ENCODE peak calls at places on chromosomes 6 and 20, in ten cellular contexts. N is stomach, M is heart right ventricle, W is Peyer's patch, X is A549, Z is lung, L is cardiac fibroblast, Y is uterus, E is tibial nerve, V is ovary. U is an unnamed sample.

GRCh38 chr20:17304785-17305184 is 77.9 kb downstream of the PCSK2 start:
- DNase-seq in E (no peak), Z (no peak), M (no peak), W (no peak), L (no peak), V (no peak), X (no peak), Y (no peak), N (no peak), U (no peak)

GRCh38 chr6:123402052-123402451 is 234.7 kb downstream of the TRDN start:
- DNase-seq in E (no peak), Y (no peak), V (no peak), W (no peak), L (peak), N (no peak), Z (no peak), M (no peak), X (no peak), U (peak)

GRCh38 chr6:54059683-54060082 is 51.6 kb upstream of the MLIP start:
- DNase-seq in N (no peak), V (no peak), E (no peak), X (no peak), Y (no peak), M (no peak), W (no peak), Z (no peak), L (no peak), U (no peak)

GRCh38 chr6:141829996-141830395 is 302.7 kb upstream of the GJE1 start:
- DNase-seq in V (no peak), N (no peak), Z (no peak), W (no peak), Y (no peak), X (no peak), L (no peak), E (no peak), M (no peak), U (no peak)

GRCh38 chr20:54090230-54091119 is 20.1 kb upstream of the BCAS1 start:
- DNase-seq in M (no peak), W (no peak), N (no peak), V (no peak), X (no peak), E (no peak), L (no peak), Y (no peak), Z (no peak), U (no peak)

GRCh38 chr6:101077344-101077743 is 196.2 kb upstream of the ASCC3 start:
- DNase-seq in Y (no peak), L (no peak), X (no peak), N (no peak), W (no peak), M (no peak), V (no peak), Z (no peak), E (no peak), U (no peak)

GRCh38 chr6:40722081-40722480 is 134.9 kb upstream of the LRFN2 start:
- DNase-seq in Z (no peak), L (no peak), E (no peak), V (no peak), X (no peak), M (no peak), N (no peak), W (no peak), Y (no peak), U (no peak)

GRCh38 chr6:56624046-56624727 is 18.5 kb downstream of the DST start:
- DNase-seq in Y (no peak), X (peak), Z (no peak), W (no peak), E (no peak), V (no peak), N (no peak), M (no peak), L (no peak), U (no peak)

GRCh38 chr20:35663813-35664543 is 722 bp downstream of the CPNE1 start:
- DNase-seq in Z (peak), N (peak), V (peak), M (no peak), X (peak), W (peak), L (peak), Y (peak), E (peak), U (no peak)

GRCh38 chr20:11891827-11892521 is 25.7 kb upstream of the BTBD3 start:
- DNase-seq in Z (peak), W (peak), V (peak), N (peak), E (peak), L (peak), X (peak), M (peak), Y (peak), U (no peak)

GRCh38 chr6:38567436-38567835 is 72.3 kb downstream of the BTBD9 start:
- DNase-seq in N (peak), V (peak), X (no peak), Z (peak), L (peak), E (peak), Y (peak), W (peak), M (peak), U (no peak)

GRCh38 chr6:112199001-112199403 is 55.4 kb downstream of the LAMA4 start:
- DNase-seq in Z (no peak), L (no peak), W (no peak), N (no peak), X (no peak), E (no peak), Y (no peak), V (no peak), M (no peak), U (no peak)

GRCh38 chr6:151911401-151911800 is 103.9 kb downstream of the ESR1 start:
- DNase-seq in E (no peak), L (no peak), Z (no peak), V (no peak), W (no peak), Y (no peak), X (no peak), M (no peak), N (no peak), U (no peak)

GRCh38 chr20:64166712-64167615 is 2.7 kb downstream of the MYT1 start:
- DNase-seq in E (no peak), W (no peak), L (no peak), Y (no peak), X (no peak), N (no peak), V (no peak), Z (no peak), M (no peak), U (no peak)

GRCh38 chr6:44250067-44250717 is 3.3 kb downstream of the HSP90AB1 start:
- DNase-seq in V (no peak), M (no peak), N (no peak), E (no peak), L (no peak), W (no peak), Y (no peak), X (no peak), Z (no peak), U (no peak)

GRCh38 chr6:158575550-158575949 is 15.7 kb downstream of the TMEM181 start:
- DNase-seq in W (no peak), L (peak), Y (no peak), V (no peak), Z (no peak), X (no peak), N (no peak), E (no peak), M (no peak), U (no peak)

GRCh38 chr20:4045741-4046140 is 30.4 kb upstream of the RNF24 start:
- DNase-seq in E (no peak), L (no peak), Z (no peak), N (no peak), W (peak), V (no peak), X (no peak), M (no peak), Y (no peak), U (no peak)

GRCh38 chr20:41716436-41716835 is 98.3 kb upstream of the CHD6 start:
- DNase-seq in Z (no peak), L (no peak), N (no peak), V (no peak), Y (no peak), W (no peak), E (no peak), M (no peak), X (no peak), U (no peak)

GRCh38 chr6:160952633-160953281 is 38.8 kb upstream of the MAP3K4 start:
- DNase-seq in E (no peak), L (peak), N (no peak), X (no peak), W (no peak), M (no peak), V (no peak), Y (no peak), Z (peak), U (no peak)

GRCh38 chr6:31870385-31870921 is 7.8 kb upstream of the NEU1 start:
- DNase-seq in W (no peak), Y (no peak), V (no peak), N (no peak), X (no peak), L (no peak), M (no peak), E (no peak), Z (no peak), U (no peak)

GRCh38 chr6:3915076-3915791 is 66.1 kb downstream of the FAM50B start:
- DNase-seq in X (no peak), M (no peak), E (no peak), Z (no peak), N (no peak), W (no peak), V (no peak), Y (no peak), L (no peak), U (peak)

GRCh38 chr6:10397756-10398438 is 17.0 kb downstream of the TFAP2A start:
- DNase-seq in V (no peak), M (no peak), N (no peak), E (no peak), Z (no peak), W (no peak), L (no peak), Y (no peak), X (no peak), U (no peak)

GRCh38 chr20:33472868-33473267 is 17.0 kb upstream of the CBFA2T2 start:
- DNase-seq in M (no peak), E (no peak), Y (no peak), L (no peak), W (no peak), X (no peak), V (no peak), N (no peak), Z (no peak), U (no peak)

GRCh38 chr6:146913842-146914562 is 290.2 kb upstream of the STXBP5 start:
- DNase-seq in Z (peak), M (peak), Y (peak), X (peak), W (peak), N (peak), E (peak), L (peak), V (peak), U (no peak)

GRCh38 chr6:12962995-12963394 is 246.4 kb downstream of the PHACTR1 start:
- DNase-seq in N (no peak), L (peak), W (no peak), V (no peak), Z (no peak), X (no peak), E (no peak), M (no peak), Y (no peak), U (no peak)

DNA sequence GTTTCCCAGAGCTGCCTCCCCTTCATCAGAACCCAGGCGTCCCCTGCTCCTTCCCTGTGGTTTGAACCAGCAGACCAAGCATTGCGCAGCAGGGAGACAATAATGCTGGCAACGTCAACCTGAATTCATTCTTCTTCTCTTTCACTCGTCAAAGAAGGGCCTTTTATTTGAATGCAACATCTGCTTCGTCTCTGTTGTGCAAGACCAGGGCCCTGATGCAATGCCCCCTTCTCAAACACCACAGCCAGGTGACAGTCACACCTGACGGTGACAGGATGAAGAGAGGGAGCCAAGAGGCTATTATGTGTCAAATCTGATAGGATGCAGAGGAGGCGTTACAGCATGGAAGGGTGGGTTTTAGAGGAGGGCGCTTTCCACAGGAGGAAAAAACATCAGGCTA is 8.0 kb downstream of the INSM1 start:
- DNase-seq in L (no peak), X (no peak), Y (no peak), Z (no peak), N (no peak), M (no peak), E (no peak), W (no peak), V (no peak), U (no peak)
- TF ChIP-seq CTCF in L (no peak), X (no peak), Y (no peak), Z (no peak), N (no peak), M (no peak), E (no peak), W (no peak), V (no peak), U (no peak)

DNA sequence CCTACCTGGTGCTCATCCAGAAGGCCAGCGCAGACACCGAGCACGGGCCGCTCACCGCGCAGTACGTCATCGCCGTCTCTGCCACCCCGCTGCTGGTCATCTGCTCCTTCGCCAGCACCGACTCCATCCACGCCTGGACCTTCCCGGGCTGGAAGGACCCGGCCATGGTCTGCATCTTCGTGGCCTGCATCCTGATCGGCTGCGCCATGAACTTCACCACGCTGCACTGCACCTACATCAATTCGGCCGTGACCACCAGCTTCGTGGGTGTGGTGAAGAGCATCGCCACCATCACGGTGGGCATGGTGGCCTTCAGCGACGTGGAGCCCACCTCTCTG is 1.8 kb downstream of the SLC35D3 start:
- DNase-seq in E (no peak), W (no peak), L (no peak), Z (no peak), M (no peak), X (no peak), N (no peak), V (no peak), Y (no peak), U (no peak)
- H3K4me3 ChIP-seq in E (no peak), W (no peak), L (no peak), Z (no peak), M (no peak), X (no peak), N (peak), V (no peak), Y (no peak), U (no peak)

GRCh38 chr20:2459981-2460751 is 10.4 kb downstream of the SNRPB start:
- DNase-seq in L (no peak), Z (no peak), X (no peak), W (no peak), M (no peak), Y (no peak), E (no peak), V (no peak), N (no peak), U (no peak)
- TF ChIP-seq CTCF in L (no peak), Z (no peak), X (no peak), W (no peak), M (no peak), Y (no peak), E (no peak), V (no peak), N (no peak), U (no peak)

GRCh38 chr6:46128476-46128875 is 1.3 kb upstream of the ENPP4 start:
- DNase-seq in Z (no peak), W (no peak), N (no peak), X (no peak), E (no peak), V (no peak), M (no peak), L (no peak), Y (no peak), U (no peak)
- H3K4me3 ChIP-seq in Z (no peak), W (no peak), N (peak), X (no peak), E (no peak), V (no peak), M (no peak), L (no peak), Y (no peak), U (peak)

GRCh38 chr6:27157461-27158315 is 89.8 kb upstream of the PRSS16 start:
- DNase-seq in N (peak), Z (peak), L (peak), V (peak), W (peak), Y (peak), X (peak), E (peak), M (peak), U (no peak)
- TF ChIP-seq CTCF in N (peak), Z (peak), L (peak), V (peak), W (peak), Y (peak), X (peak), E (peak), M (peak), U (peak)

DNA sequence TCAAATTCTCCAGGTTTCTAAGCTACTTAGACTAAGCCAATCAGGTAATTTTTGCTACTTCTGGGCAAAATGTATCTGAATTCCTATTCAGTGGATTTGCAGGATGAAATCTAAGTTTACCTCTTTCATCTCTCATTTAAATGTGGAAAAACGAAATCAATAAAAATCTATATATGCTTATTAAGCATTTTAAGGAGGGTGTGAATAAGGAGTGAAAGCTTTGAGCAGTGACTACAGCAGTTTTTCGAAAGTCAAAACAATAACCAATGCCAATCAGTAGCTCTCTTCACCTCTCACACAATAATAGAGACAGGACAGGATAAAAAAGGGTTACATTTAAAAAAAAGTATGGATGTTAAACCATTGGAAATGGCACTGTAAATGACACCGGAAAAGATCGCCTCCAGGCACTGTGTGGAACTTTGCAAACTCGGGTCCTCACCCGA is 476 bp upstream of the BCKDHB start:
- DNase-seq in V (no peak), E (no peak), Y (no peak), Z (no peak), M (no peak), X (no peak), N (no peak), W (no peak), L (no peak), U (no peak)
- H3K4me3 ChIP-seq in V (peak), E (peak), Y (peak), Z (no peak), M (peak), X (peak), N (peak), W (peak), L (peak), U (peak)

GRCh38 chr20:23666189-23666588 is 22.6 kb downstream of the CST4 start:
- DNase-seq in N (no peak), V (no peak), Y (no peak), X (no peak), Z (no peak), E (no peak), M (no peak), L (peak), W (no peak), U (no peak)
- TF ChIP-seq CTCF in N (no peak), V (no peak), Y (no peak), X (peak), Z (no peak), E (no peak), M (no peak), L (peak), W (no peak), U (no peak)

GRCh38 chr6:125995972-125996580 is 9.7 kb downstream of the TRMT11 start:
- DNase-seq in E (no peak), Y (peak), X (peak), Z (peak), M (peak), W (peak), N (peak), V (peak), L (peak), U (peak)
- H3K4me3 ChIP-seq in E (no peak), Y (no peak), X (no peak), Z (no peak), M (no peak), W (no peak), N (no peak), V (no peak), L (no peak), U (no peak)

GRCh38 chr6:109382576-109383437 is 540 bp upstream of the CD164 start:
- DNase-seq in V (peak), L (peak), X (peak), M (peak), W (peak), E (peak), Z (peak), Y (peak), N (peak), U (peak)
- TF ChIP-seq CTCF in V (peak), L (peak), X (peak), M (peak), W (peak), E (peak), Z (no peak), Y (peak), N (peak), U (peak)

GRCh38 chr20:46118481-46119020 is 437 bp downstream of the CD40 start:
- DNase-seq in Z (no peak), E (peak), Y (peak), L (peak), X (no peak), N (peak), M (peak), W (peak), V (peak), U (no peak)
- H3K4me3 ChIP-seq in Z (peak), E (peak), Y (peak), L (peak), X (peak), N (peak), M (peak), W (peak), V (peak), U (peak)

U was measured in GM12864.